ENCODE peak calls at places on chromosome 9, in eight cellular contexts. V is iris pigment epithelial cell; N is central memory CD4-positive, alpha-beta T cell; Y is ureter; B is GM10248; S is B cell; I is activated CD8-positive, alpha-beta T cell treated with anti-CD3 and anti-CD28 coated beads, Interleukin-2, amount 10 ng/mL, durations not matched to agents 7 days and 5 days; O is PC-9. R is an unnamed sample.

GRCh38 chr9:32701321-32702022 is 66.0 kb upstream of the TAF1L start:
- DNase-seq in O (peak), N (no peak), B (no peak), I (no peak), V (no peak), Y (no peak), S (no peak), R (no peak)

GRCh38 chr9:14318934-14319513 is 5.1 kb upstream of the NFIB start:
- DNase-seq in Y (no peak), V (no peak), I (no peak), S (no peak), B (no peak), N (no peak), O (no peak), R (no peak)

GRCh38 chr9:113886933-113887332 is 10.8 kb downstream of the ZNF618 start:
- DNase-seq in O (no peak), I (no peak), N (no peak), S (no peak), B (no peak), V (peak), Y (no peak), R (no peak)

GRCh38 chr9:78023003-78023741 is 8.4 kb downstream of the GNAQ start:
- DNase-seq in Y (no peak), S (no peak), N (no peak), B (no peak), V (peak), O (no peak), I (no peak), R (no peak)

GRCh38 chr9:130243015-130243881 is 22.3 kb upstream of the HMCN2 start:
- DNase-seq in B (peak), V (no peak), O (no peak), N (peak), S (peak), Y (peak), I (peak), R (no peak)

GRCh38 chr9:36968574-36969215 is 65.4 kb downstream of the PAX5 start:
- DNase-seq in Y (no peak), S (peak), N (no peak), V (no peak), I (no peak), O (no peak), B (no peak), R (no peak)

GRCh38 chr9:31715250-31715649 is 669.2 kb upstream of the ACO1 start:
- DNase-seq in O (no peak), N (no peak), V (no peak), S (no peak), B (no peak), Y (no peak), I (no peak), R (no peak)

GRCh38 chr9:20636883-20637440 is 14.7 kb upstream of the MLLT3 start:
- DNase-seq in O (no peak), I (no peak), S (no peak), V (peak), N (no peak), Y (no peak), B (no peak), R (no peak)

GRCh38 chr9:4640027-4640426 is 22.1 kb upstream of the PLPP6 start:
- DNase-seq in I (peak), B (no peak), N (peak), O (no peak), S (no peak), V (peak), Y (no peak), R (no peak)

GRCh38 chr9:136110082-136111061 is 8.3 kb downstream of the TMEM250 start:
- DNase-seq in B (no peak), N (peak), I (peak), S (no peak), V (peak), Y (no peak), O (peak), R (no peak)

GRCh38 chr9:4167040-4167671 is 132.7 kb downstream of the GLIS3 start:
- DNase-seq in S (no peak), N (no peak), B (no peak), Y (no peak), V (peak), I (no peak), O (no peak), R (no peak)

GRCh38 chr9:97504381-97505216 is 3.1 kb downstream of the TMOD1 start:
- DNase-seq in V (no peak), B (no peak), Y (peak), O (no peak), I (peak), S (no peak), N (no peak), R (no peak)

GRCh38 chr9:134778841-134779411 is 101.7 kb upstream of the FCN2 start:
- DNase-seq in O (peak), I (no peak), N (no peak), V (peak), B (no peak), Y (peak), S (no peak), R (peak)